ENCODE peak calls at places on chromosomes 6 and 20, in four cellular contexts. One of them, this sample, is unnamed.

GRCh38 chr6:148247386-148248063 is 95.1 kb upstream of the SASH1 start:
- DNase-seq in lung: no peak
- DNase-seq in transverse colon: no peak
- DNase-seq in heart left ventricle: no peak
- DNase-seq in this sample: no peak

GRCh38 chr20:19867074-19867473 is 109.0 kb downstream of the RIN2 start:
- DNase-seq in lung: no peak
- DNase-seq in transverse colon: no peak
- DNase-seq in heart left ventricle: no peak
- DNase-seq in this sample: no peak

GRCh38 chr6:40597301-40597700 is 10.1 kb upstream of the LRFN2 start:
- DNase-seq in lung: no peak
- DNase-seq in transverse colon: no peak
- DNase-seq in heart left ventricle: no peak
- DNase-seq in this sample: no peak

GRCh38 chr6:85078071-85078470 is 313.7 kb upstream of the TBX18 start:
- DNase-seq in lung: no peak
- DNase-seq in transverse colon: no peak
- DNase-seq in heart left ventricle: no peak
- DNase-seq in this sample: no peak

GRCh38 chr6:137165375-137166246 is 7.8 kb downstream of the IL22RA2 start:
- DNase-seq in lung: no peak
- DNase-seq in transverse colon: peak; percentile 59
- DNase-seq in heart left ventricle: no peak
- DNase-seq in this sample: no peak

GRCh38 chr6:154060076-154060475 is 21.0 kb downstream of the OPRM1 start:
- DNase-seq in lung: no peak
- DNase-seq in transverse colon: no peak
- DNase-seq in heart left ventricle: no peak
- DNase-seq in this sample: no peak

GRCh38 chr6:39688494-39688893 is 36.7 kb downstream of the KIF6 start:
- DNase-seq in lung: no peak
- DNase-seq in transverse colon: no peak
- DNase-seq in heart left ventricle: no peak
- DNase-seq in this sample: no peak

GRCh38 chr20:57205625-57206219 is 60.7 kb downstream of the BMP7 start:
- DNase-seq in lung: no peak
- DNase-seq in transverse colon: no peak
- DNase-seq in heart left ventricle: no peak
- DNase-seq in this sample: no peak

GRCh38 chr6:26336355-26337198 is 28.4 kb upstream of the BTN3A2 start:
- DNase-seq in lung: no peak
- DNase-seq in transverse colon: no peak
- DNase-seq in heart left ventricle: no peak
- DNase-seq in this sample: no peak

GRCh38 chr6:130206474-130206873 is 16.3 kb downstream of the SAMD3 start:
- DNase-seq in lung: no peak
- DNase-seq in transverse colon: no peak
- DNase-seq in heart left ventricle: no peak
- DNase-seq in this sample: no peak

GRCh38 chr6:44022296-44022661 is 105.0 kb downstream of the MRPL14 start:
- DNase-seq in lung: no peak
- DNase-seq in transverse colon: no peak
- DNase-seq in heart left ventricle: no peak
- DNase-seq in this sample: no peak

GRCh38 chr6:95243091-95243490 is 334.2 kb upstream of the MANEA start:
- DNase-seq in lung: no peak
- DNase-seq in transverse colon: no peak
- DNase-seq in heart left ventricle: no peak
- DNase-seq in this sample: no peak

GRCh38 chr20:258963-259362 is 1.4 kb downstream of the DEFB132 start:
- DNase-seq in lung: no peak
- DNase-seq in transverse colon: no peak
- DNase-seq in heart left ventricle: no peak
- DNase-seq in this sample: no peak

GRCh38 chr6:78810146-78810545 is 57.2 kb upstream of the IRAK1BP1 start:
- DNase-seq in lung: no peak
- DNase-seq in transverse colon: peak; percentile 15
- DNase-seq in heart left ventricle: no peak
- DNase-seq in this sample: no peak

GRCh38 chr20:63957690-63958441 is 1.6 kb upstream of the UCKL1 start:
- DNase-seq in lung: no peak
- DNase-seq in transverse colon: peak; percentile 89
- DNase-seq in heart left ventricle: peak; percentile 64
- DNase-seq in this sample: no peak

GRCh38 chr6:36692220-36692619 is 5.4 kb upstream of the RAB44 start:
- DNase-seq in lung: no peak
- DNase-seq in transverse colon: peak; percentile 38
- DNase-seq in heart left ventricle: no peak
- DNase-seq in this sample: no peak

GRCh38 chr6:27795697-27796494 is 116.3 kb downstream of the OR2B2 start:
- DNase-seq in lung: peak; percentile 71
- DNase-seq in transverse colon: no peak
- DNase-seq in heart left ventricle: no peak
- DNase-seq in this sample: no peak

GRCh38 chr6:22821664-22822320 is 252.4 kb downstream of the HDGFL1 start:
- DNase-seq in lung: no peak
- DNase-seq in transverse colon: no peak
- DNase-seq in heart left ventricle: no peak
- DNase-seq in this sample: no peak

GRCh38 chr6:111810321-111811235 is 62.7 kb downstream of the FYN start:
- DNase-seq in lung: no peak
- DNase-seq in transverse colon: no peak
- DNase-seq in heart left ventricle: no peak
- DNase-seq in this sample: no peak

GRCh38 chr6:97240222-97240621 is 42.8 kb downstream of the MMS22L start:
- DNase-seq in lung: no peak
- DNase-seq in transverse colon: no peak
- DNase-seq in heart left ventricle: no peak
- DNase-seq in this sample: no peak

GRCh38 chr6:123085403-123085802 is 89.4 kb downstream of the CLVS2 start:
- DNase-seq in lung: no peak
- DNase-seq in transverse colon: no peak
- DNase-seq in heart left ventricle: no peak
- DNase-seq in this sample: no peak
- H3K9me3 ChIP-seq in lung: no peaks in the 10 kb centered on the region
- H3K9me3 ChIP-seq in transverse colon: no peaks in the 10 kb centered on the region
- H3K9me3 ChIP-seq in heart left ventricle: no peaks in the 10 kb centered on the region
- H3K9me3 ChIP-seq in this sample: no peaks in the 10 kb centered on the region

GRCh38 chr6:41723936-41724637 is 11.3 kb downstream of the TFEB start:
- DNase-seq in lung: no peak
- DNase-seq in transverse colon: peak; percentile 14
- DNase-seq in heart left ventricle: no peak
- DNase-seq in this sample: no peak

GRCh38 chr6:41724638-41725501 is 10.5 kb downstream of the TFEB start:
- DNase-seq in lung: no peak
- DNase-seq in transverse colon: no peak
- DNase-seq in heart left ventricle: no peak
- DNase-seq in this sample: no peak

GRCh38 chr6:41721396-41721795 is 14.0 kb downstream of the TFEB start:
- DNase-seq in lung: no peak
- DNase-seq in transverse colon: no peak
- DNase-seq in heart left ventricle: no peak
- DNase-seq in this sample: no peak

GRCh38 chr6:41720783-41721182 is 14.6 kb downstream of the TFEB start:
- DNase-seq in lung: no peak
- DNase-seq in transverse colon: no peak
- DNase-seq in heart left ventricle: peak; percentile 19
- DNase-seq in this sample: no peak

GRCh38 chr6:41723178-41723935 is 12.1 kb downstream of the TFEB start:
- DNase-seq in lung: peak; percentile 86
- DNase-seq in transverse colon: peak; percentile 70
- DNase-seq in heart left ventricle: peak; percentile 90
- DNase-seq in this sample: peak; percentile 53
- TF ChIP-seq CTCF in lung: no peak
- TF ChIP-seq CTCF in transverse colon: no peak
- TF ChIP-seq CTCF in heart left ventricle: no peak
- TF ChIP-seq CTCF in this sample: peak; percentile 30

GRCh38 chr6:167796668-167797031 is 30.1 kb upstream of the AFDN start:
- DNase-seq in lung: peak; percentile 29
- DNase-seq in transverse colon: peak; percentile 65
- DNase-seq in heart left ventricle: no peak
- DNase-seq in this sample: no peak
- H3K27ac ChIP-seq in lung: peak overlapping the region; percentile 23
- H3K27ac ChIP-seq in transverse colon: peak overlapping the region; percentile 56
- H3K27ac ChIP-seq in heart left ventricle: no peak overlapping the region
- H3K27ac ChIP-seq in this sample: no peak overlapping the region

GRCh38 chr6:169087436-169088046 is 166.1 kb downstream of the THBS2 start:
- DNase-seq in lung: peak; percentile 14
- DNase-seq in transverse colon: no peak
- DNase-seq in heart left ventricle: no peak
- DNase-seq in this sample: no peak
- H3K9me3 ChIP-seq in lung: no peaks in the 10 kb centered on the region
- H3K9me3 ChIP-seq in transverse colon: peaks cover 11% of the 10 kb centered on the region
- H3K9me3 ChIP-seq in heart left ventricle: no peaks in the 10 kb centered on the region
- H3K9me3 ChIP-seq in this sample: peaks cover 8% of the 10 kb centered on the region

GRCh38 chr6:145883263-145883662 is 68.7 kb upstream of the FBXO30 start:
- DNase-seq in lung: no peak
- DNase-seq in transverse colon: no peak
- DNase-seq in heart left ventricle: no peak
- DNase-seq in this sample: no peak
- TF ChIP-seq CTCF in lung: no peak
- TF ChIP-seq CTCF in transverse colon: no peak
- TF ChIP-seq CTCF in heart left ventricle: no peak
- TF ChIP-seq CTCF in this sample: no peak

GRCh38 chr20:53883098-53883762 is 187.2 kb downstream of the BCAS1 start:
- DNase-seq in lung: no peak
- DNase-seq in transverse colon: no peak
- DNase-seq in heart left ventricle: no peak
- DNase-seq in this sample: no peak
- H3K27ac ChIP-seq in lung: no peak overlapping the region
- H3K27ac ChIP-seq in transverse colon: no peak overlapping the region
- H3K27ac ChIP-seq in heart left ventricle: no peak overlapping the region
- H3K27ac ChIP-seq in this sample: no peak overlapping the region

This sample was measured in thoracic aorta.